ENCODE peak calls at places on chromosomes 7 and 10, in nine cellular contexts. One of them, this sample, is unnamed.

GRCh38 chr7:111763221-111763791 is 201.0 kb upstream of the IMMP2L start:
- DNase-seq in cardiac fibroblast: peak
- DNase-seq in small intestine: peak
- DNase-seq in NCI-H1092 treated with DMSO at 0.1 percent for 48 hours: peak
- DNase-seq in GM12865: peak
- DNase-seq in KBM-7: peak
- DNase-seq in endothelial cell: peak
- DNase-seq in stimulated activated CD4-positive, alpha-beta T cell treated with anti-CD3 and anti-CD28 coated beads, Interleukin-4, amount 100 ng/mL, for 48 hours: no peak
- DNase-seq in GM20000: no peak
- DNase-seq in this sample: peak

GRCh38 chr7:29248713-29249382 is 54.3 kb downstream of the CHN2 start:
- DNase-seq in cardiac fibroblast: no peak
- DNase-seq in small intestine: peak
- DNase-seq in NCI-H1092 treated with DMSO at 0.1 percent for 48 hours: no peak
- DNase-seq in GM12865: no peak
- DNase-seq in KBM-7: no peak
- DNase-seq in endothelial cell: no peak
- DNase-seq in stimulated activated CD4-positive, alpha-beta T cell treated with anti-CD3 and anti-CD28 coated beads, Interleukin-4, amount 100 ng/mL, for 48 hours: no peak
- DNase-seq in GM20000: no peak
- DNase-seq in this sample: no peak

GRCh38 chr10:88647216-88647615 is 17.0 kb upstream of the LIPF start:
- DNase-seq in cardiac fibroblast: no peak
- DNase-seq in small intestine: no peak
- DNase-seq in NCI-H1092 treated with DMSO at 0.1 percent for 48 hours: no peak
- DNase-seq in GM12865: no peak
- DNase-seq in KBM-7: peak
- DNase-seq in endothelial cell: no peak
- DNase-seq in stimulated activated CD4-positive, alpha-beta T cell treated with anti-CD3 and anti-CD28 coated beads, Interleukin-4, amount 100 ng/mL, for 48 hours: no peak
- DNase-seq in GM20000: no peak
- DNase-seq in this sample: no peak

GRCh38 chr10:24208661-24209420 is at the start of gene KIAA1217:
- DNase-seq in cardiac fibroblast: peak
- DNase-seq in small intestine: peak
- DNase-seq in NCI-H1092 treated with DMSO at 0.1 percent for 48 hours: no peak
- DNase-seq in GM12865: peak
- DNase-seq in KBM-7: no peak
- DNase-seq in endothelial cell: peak
- DNase-seq in stimulated activated CD4-positive, alpha-beta T cell treated with anti-CD3 and anti-CD28 coated beads, Interleukin-4, amount 100 ng/mL, for 48 hours: no peak
- DNase-seq in GM20000: no peak
- DNase-seq in this sample: peak

GRCh38 chr10:50431791-50432190 is 180.5 kb upstream of the ASAH2 start:
- DNase-seq in cardiac fibroblast: peak
- DNase-seq in small intestine: no peak
- DNase-seq in NCI-H1092 treated with DMSO at 0.1 percent for 48 hours: no peak
- DNase-seq in GM12865: peak
- DNase-seq in KBM-7: no peak
- DNase-seq in endothelial cell: no peak
- DNase-seq in stimulated activated CD4-positive, alpha-beta T cell treated with anti-CD3 and anti-CD28 coated beads, Interleukin-4, amount 100 ng/mL, for 48 hours: no peak
- DNase-seq in GM20000: peak
- DNase-seq in this sample: no peak

GRCh38 chr7:82740246-82740848 is 296.8 kb upstream of the CACNA2D1 start:
- DNase-seq in cardiac fibroblast: peak
- DNase-seq in small intestine: peak
- DNase-seq in NCI-H1092 treated with DMSO at 0.1 percent for 48 hours: peak
- DNase-seq in GM12865: peak
- DNase-seq in KBM-7: peak
- DNase-seq in endothelial cell: peak
- DNase-seq in stimulated activated CD4-positive, alpha-beta T cell treated with anti-CD3 and anti-CD28 coated beads, Interleukin-4, amount 100 ng/mL, for 48 hours: no peak
- DNase-seq in GM20000: peak
- DNase-seq in this sample: peak

GRCh38 chr10:130029209-130029608 is 65.1 kb upstream of the EBF3 start:
- DNase-seq in cardiac fibroblast: no peak
- DNase-seq in small intestine: no peak
- DNase-seq in NCI-H1092 treated with DMSO at 0.1 percent for 48 hours: no peak
- DNase-seq in GM12865: no peak
- DNase-seq in KBM-7: no peak
- DNase-seq in endothelial cell: no peak
- DNase-seq in stimulated activated CD4-positive, alpha-beta T cell treated with anti-CD3 and anti-CD28 coated beads, Interleukin-4, amount 100 ng/mL, for 48 hours: no peak
- DNase-seq in GM20000: no peak
- DNase-seq in this sample: no peak

GRCh38 chr7:32161708-32162107 is 91.5 kb upstream of the PDE1C start:
- DNase-seq in cardiac fibroblast: peak
- DNase-seq in small intestine: no peak
- DNase-seq in NCI-H1092 treated with DMSO at 0.1 percent for 48 hours: no peak
- DNase-seq in GM12865: no peak
- DNase-seq in KBM-7: no peak
- DNase-seq in endothelial cell: no peak
- DNase-seq in stimulated activated CD4-positive, alpha-beta T cell treated with anti-CD3 and anti-CD28 coated beads, Interleukin-4, amount 100 ng/mL, for 48 hours: no peak
- DNase-seq in GM20000: no peak
- DNase-seq in this sample: peak

GRCh38 chr7:75732016-75732521 is 6.7 kb downstream of the HIP1 start:
- DNase-seq in cardiac fibroblast: no peak
- DNase-seq in small intestine: no peak
- DNase-seq in NCI-H1092 treated with DMSO at 0.1 percent for 48 hours: no peak
- DNase-seq in GM12865: no peak
- DNase-seq in KBM-7: no peak
- DNase-seq in endothelial cell: no peak
- DNase-seq in stimulated activated CD4-positive, alpha-beta T cell treated with anti-CD3 and anti-CD28 coated beads, Interleukin-4, amount 100 ng/mL, for 48 hours: no peak
- DNase-seq in GM20000: no peak
- DNase-seq in this sample: peak

This sample was measured in mesenchymal stem cell.